ENCODE peak calls at places on chromosomes 7 and 10, in four cellular contexts. H is body of pancreas, L is adrenal gland, P is brain microvascular endothelial cell. T is an unnamed sample.

GRCh38 chr7:20385121-20385520 is 54.4 kb downstream of the ITGB8 start:
- DNase-seq in H (no peak), L (no peak), P (peak; percentile 51), T (peak; percentile 67)

GRCh38 chr7:98870807-98871491 is 1.1 kb upstream of the TMEM130 start:
- DNase-seq in H (no peak), L (no peak), P (no peak), T (no peak)

GRCh38 chr10:88045544-88046415 is 182.4 kb downstream of the PTEN start:
- DNase-seq in H (no peak), L (no peak), P (no peak), T (no peak)

GRCh38 chr10:126690534-126690933 is 20.0 kb upstream of the C10orf90 start:
- DNase-seq in H (no peak), L (no peak), P (no peak), T (no peak)

GRCh38 chr10:125606406-125606805 is 76.6 kb downstream of the TEX36 start:
- DNase-seq in H (no peak), L (no peak), P (no peak), T (no peak)

GRCh38 chr7:128888756-128889095 is 21.8 kb downstream of the KCP start:
- DNase-seq in H (no peak), L (no peak), P (no peak), T (no peak)

GRCh38 chr7:130732980-130733865 is 784 bp downstream of the KLF14 start:
- DNase-seq in H (peak; percentile 43), L (peak; percentile 55), P (no peak), T (peak; percentile 17)

GRCh38 chr10:6269953-6270867 is 67.5 kb downstream of the PFKFB3 start:
- DNase-seq in H (no peak), L (no peak), P (no peak), T (no peak)

GRCh38 chr10:100894033-100894432 is 18.7 kb upstream of the SLF2 start:
- DNase-seq in H (no peak), L (no peak), P (no peak), T (peak; percentile 21)

GRCh38 chr10:113511419-113511818 is 41.4 kb upstream of the HABP2 start:
- DNase-seq in H (no peak), L (no peak), P (no peak), T (no peak)

GRCh38 chr10:124264271-124264670 is 154.5 kb downstream of the OAT start:
- DNase-seq in H (no peak), L (no peak), P (no peak), T (no peak)

GRCh38 chr10:113899952-113900598 is 45.6 kb downstream of the NHLRC2 start:
- DNase-seq in H (no peak), L (no peak), P (no peak), T (no peak)

GRCh38 chr7:158603773-158604755 is 16.4 kb upstream of the PTPRN2 start:
- DNase-seq in H (no peak), L (no peak), P (no peak), T (no peak)

GRCh38 chr10:114246679-114247305 is 7.7 kb downstream of the VWA2 start:
- DNase-seq in H (peak; percentile 49), L (no peak), P (no peak), T (peak; percentile 67)

GRCh38 chr10:127952575-127952869 is 45.6 kb downstream of the PTPRE start:
- DNase-seq in H (no peak), L (no peak), P (no peak), T (no peak)

GRCh38 chr10:76420725-76421124 is 989.3 kb downstream of the LRMDA start:
- DNase-seq in H (no peak), L (no peak), P (no peak), T (no peak)

GRCh38 chr7:115662120-115662519 is 368.4 kb downstream of the TFEC start:
- DNase-seq in H (no peak), L (no peak), P (peak; percentile 9), T (peak; percentile 20)

GRCh38 chr7:4682621-4683042 is 537 bp downstream of the FOXK1 start:
- DNase-seq in H (peak; percentile 65), L (no peak), P (no peak), T (no peak)

GRCh38 chr7:102938679-102939078 is 25.9 kb downstream of the LRRC17 start:
- DNase-seq in H (no peak), L (no peak), P (no peak), T (no peak)

GRCh38 chr7:68955656-68956055 is 642.6 kb upstream of the AUTS2 start:
- DNase-seq in H (no peak), L (no peak), P (no peak), T (no peak)

GRCh38 chr10:111281516-111281915 is 204.7 kb downstream of the ADRA2A start:
- DNase-seq in H (no peak), L (no peak), P (no peak), T (no peak)

GRCh38 chr7:55133630-55134392 is 115.0 kb downstream of the EGFR start:
- DNase-seq in H (no peak), L (no peak), P (peak; percentile 99), T (peak; percentile 80)

GRCh38 chr7:129769866-129770808 is 158.6 kb downstream of the NRF1 start:
- DNase-seq in H (no peak), L (no peak), P (no peak), T (no peak)

GRCh38 chr10:27637601-27638000 is 108.0 kb downstream of the MKX start:
- DNase-seq in H (no peak), L (no peak), P (no peak), T (no peak)

GRCh38 chr10:65313406-65313805 is 1612.4 kb upstream of the LRRTM3 start:
- DNase-seq in H (no peak), L (no peak), P (peak; percentile 25), T (no peak)

GRCh38 chr10:124878457-124878739 is 63.5 kb upstream of the ZRANB1 start:
- DNase-seq in H (no peak), L (no peak), P (no peak), T (no peak)

GRCh38 chr7:10412426-10413019 is 561.1 kb upstream of the PHF14 start:
- DNase-seq in H (peak; percentile 40), L (peak; percentile 35), P (peak; percentile 27), T (peak; percentile 31)

GRCh38 chr7:70808876-70809275 is 323.1 kb upstream of the GALNT17 start:
- DNase-seq in H (no peak), L (no peak), P (no peak), T (no peak)

GRCh38 chr7:33904680-33905388 is 505 bp upstream of the BMPER start:
- DNase-seq in H (peak; percentile 15), L (peak; percentile 24), P (no peak), T (peak; percentile 20)

GRCh38 chr7:22230238-22230637 is 126.7 kb downstream of the RAPGEF5 start:
- DNase-seq in H (no peak), L (no peak), P (no peak), T (no peak)

GRCh38 chr7:154503962-154504550 is 451.9 kb downstream of the DPP6 start:
- DNase-seq in H (no peak), L (no peak), P (peak; percentile 2), T (peak; percentile 25)

GRCh38 chr7:135095450-135095849 is 52.4 kb upstream of the TMEM140 start:
- DNase-seq in H (no peak), L (no peak), P (no peak), T (no peak)

GRCh38 chr10:86957471-86958108 is at the start of gene MMRN2:
- DNase-seq in H (no peak), L (no peak), P (no peak), T (no peak)

GRCh38 chr7:97873606-97874005 is 1.4 kb upstream of the ASNS start:
- DNase-seq in H (no peak), L (no peak), P (no peak), T (no peak)

GRCh38 chr7:30471205-30471604 is 7.4 kb downstream of the NOD1 start:
- DNase-seq in H (no peak), L (no peak), P (no peak), T (no peak)

GRCh38 chr7:424301-424935 is 95.2 kb downstream of the PDGFA start:
- DNase-seq in H (no peak), L (no peak), P (no peak), T (no peak)

GRCh38 chr10:32388258-32389027 is 41.5 kb upstream of the EPC1 start:
- DNase-seq in H (no peak), L (no peak), P (no peak), T (no peak)

GRCh38 chr10:89548673-89549072 is 13.3 kb upstream of the SLC16A12 start:
- DNase-seq in H (no peak), L (no peak), P (no peak), T (no peak)

GRCh38 chr7:101690061-101690460 is 61.0 kb upstream of the MYL10 start:
- DNase-seq in H (no peak), L (no peak), P (no peak), T (no peak)
- H3K27ac ChIP-seq in H (no peak overlapping the region), L (no peak overlapping the region), P (no peak overlapping the region), T (no peak overlapping the region)

DNA sequence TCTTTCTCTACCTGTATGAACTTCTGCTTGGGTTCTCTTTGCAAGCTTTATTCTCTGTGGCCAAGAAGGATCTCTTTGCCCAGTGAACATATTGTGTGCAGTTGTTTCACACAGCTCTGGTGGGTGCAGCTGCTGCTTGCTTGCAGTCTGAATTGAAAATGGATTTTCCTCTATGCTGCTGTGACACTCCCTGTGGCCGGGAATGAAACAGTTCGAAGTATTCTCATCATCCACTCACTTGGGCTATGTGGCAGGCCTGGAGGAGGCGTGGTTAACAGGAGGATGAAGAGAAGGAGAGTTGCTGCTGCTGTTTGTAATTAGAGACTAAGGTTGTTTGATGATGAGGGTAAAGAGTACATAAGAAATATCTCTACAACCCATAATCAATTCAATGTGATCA is 28.4 kb upstream of the ITGA8 start:
- DNase-seq in H (no peak), L (no peak), P (peak; percentile 11), T (no peak)
- TF ChIP-seq CTCF in H (no peak), L (no peak), P (peak; percentile 4), T (no peak)

DNA sequence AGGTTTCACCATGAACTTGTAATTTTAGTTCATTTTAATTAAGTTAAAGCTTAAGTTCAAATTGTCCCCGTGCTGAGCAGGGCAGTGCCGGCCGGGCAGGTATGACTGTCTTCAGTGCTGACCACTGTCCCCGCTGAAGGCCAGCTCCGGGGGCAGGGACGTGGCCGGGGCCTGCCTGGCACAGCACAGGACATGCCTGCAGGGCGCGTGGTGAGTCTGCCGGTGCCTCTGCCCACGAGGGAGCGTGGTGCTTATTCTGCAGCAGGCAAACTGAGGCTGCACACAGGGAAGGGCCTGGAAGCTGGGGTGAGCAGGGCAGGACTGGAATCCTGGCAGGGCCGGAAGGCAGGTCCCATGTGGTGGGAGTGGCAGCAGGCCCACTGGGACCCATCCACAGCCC is 9.8 kb downstream of the MICALL2 start:
- DNase-seq in H (no peak), L (no peak), P (no peak), T (no peak)
- H3K27ac ChIP-seq in H (no peak overlapping the region), L (no peak overlapping the region), P (no peak overlapping the region), T (peak overlapping the region; percentile 94)

DNA sequence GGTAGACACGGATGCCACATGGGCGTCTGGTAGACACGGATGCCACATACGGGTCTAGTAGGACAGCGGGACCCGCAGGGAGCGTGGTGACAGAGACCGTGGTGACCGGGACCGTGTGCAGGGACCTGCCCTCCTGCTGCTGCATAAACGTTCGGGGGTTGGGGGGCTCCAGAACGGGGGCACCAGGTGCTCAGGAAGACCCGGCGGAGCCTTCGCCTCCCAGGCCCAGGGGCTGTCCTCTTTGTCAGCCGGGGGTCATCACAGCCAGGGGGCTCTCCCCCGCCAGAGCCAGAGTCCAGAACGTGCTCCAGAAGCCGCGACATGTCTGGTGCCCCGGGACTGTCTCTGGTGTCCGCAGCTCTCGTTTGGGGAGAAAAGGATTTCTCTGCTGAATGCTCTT is 69.2 kb upstream of the ADGRA1 start:
- DNase-seq in H (no peak), L (no peak), P (no peak), T (no peak)
- TF ChIP-seq CTCF in H (no peak), L (no peak), P (no peak), T (no peak)